ENCODE peak calls at places on chromosome 20, in four cellular contexts. One of them, this sample, is unnamed.

GRCh38 chr20:9506964-9507369 is 7.4 kb upstream of the LAMP5 start:
- DNase-seq in K562: no peak
- DNase-seq in HepG2: no peak
- DNase-seq in A549: no peak
- DNase-seq in this sample: no peak

GRCh38 chr20:46350986-46351267 is 42.6 kb upstream of the CDH22 start:
- DNase-seq in A549: no peak
- DNase-seq in K562: no peak
- DNase-seq in HepG2: no peak
- DNase-seq in this sample: no peak

GRCh38 chr20:48702388-48703041 is 125.3 kb downstream of the PREX1 start:
- DNase-seq in HepG2: no peak
- DNase-seq in K562: no peak
- DNase-seq in A549: no peak
- DNase-seq in this sample: no peak

GRCh38 chr20:6940052-6940451 is 172.6 kb downstream of the BMP2 start:
- DNase-seq in A549: peak; percentile 48
- DNase-seq in K562: no peak
- DNase-seq in HepG2: peak; percentile 69
- DNase-seq in this sample: no peak

GRCh38 chr20:19487420-19487819 is 270.6 kb upstream of the RIN2 start:
- DNase-seq in A549: no peak
- DNase-seq in K562: no peak
- DNase-seq in HepG2: no peak
- DNase-seq in this sample: no peak

GRCh38 chr20:38748863-38749153 is 548 bp downstream of the ACTR5 start:
- DNase-seq in K562: peak; percentile 70
- DNase-seq in HepG2: no peak
- DNase-seq in A549: peak; percentile 15
- DNase-seq in this sample: no peak

GRCh38 chr20:24738058-24738775 is 210.9 kb upstream of the CST7 start:
- DNase-seq in HepG2: no peak
- DNase-seq in K562: no peak
- DNase-seq in A549: no peak
- DNase-seq in this sample: no peak

GRCh38 chr20:37574199-37574890 is 46.7 kb upstream of the BLCAP start:
- DNase-seq in A549: no peak
- DNase-seq in K562: no peak
- DNase-seq in HepG2: no peak
- DNase-seq in this sample: no peak

GRCh38 chr20:51301026-51301425 is 241.5 kb downstream of the NFATC2 start:
- DNase-seq in A549: no peak
- DNase-seq in HepG2: no peak
- DNase-seq in K562: no peak
- DNase-seq in this sample: no peak

GRCh38 chr20:33154252-33154651 is 13.7 kb upstream of the BPIFA2 start:
- DNase-seq in HepG2: no peak
- DNase-seq in K562: no peak
- DNase-seq in A549: no peak
- DNase-seq in this sample: no peak

GRCh38 chr20:1301031-1301529 is 27.9 kb downstream of the SDCBP2 start:
- DNase-seq in HepG2: no peak
- DNase-seq in K562: peak; percentile 38
- DNase-seq in A549: peak; percentile 31
- DNase-seq in this sample: no peak

GRCh38 chr20:8777866-8778265 is 291.0 kb upstream of the PLCB4 start:
- DNase-seq in K562: no peak
- DNase-seq in HepG2: no peak
- DNase-seq in A549: no peak
- DNase-seq in this sample: no peak

GRCh38 chr20:18739785-18740184 is 73.8 kb upstream of the SCP2D1 start:
- DNase-seq in A549: no peak
- DNase-seq in HepG2: no peak
- DNase-seq in K562: peak; percentile 6
- DNase-seq in this sample: no peak

GRCh38 chr20:32761831-32762753 is at the start of gene DNMT3B:
- DNase-seq in HepG2: peak; percentile 60
- DNase-seq in A549: peak; percentile 84
- DNase-seq in K562: peak; percentile 99
- DNase-seq in this sample: no peak

GRCh38 chr20:10634683-10635411 is 39.0 kb downstream of the JAG1 start:
- DNase-seq in HepG2: no peak
- DNase-seq in A549: no peak
- DNase-seq in K562: no peak
- DNase-seq in this sample: no peak

GRCh38 chr20:37346526-37347346 is 796 bp downstream of the SRC start:
- DNase-seq in HepG2: no peak
- DNase-seq in K562: no peak
- DNase-seq in A549: no peak
- DNase-seq in this sample: no peak

GRCh38 chr20:53210931-53211330 is 238.8 kb downstream of the TSHZ2 start:
- DNase-seq in K562: no peak
- DNase-seq in HepG2: no peak
- DNase-seq in A549: no peak
- DNase-seq in this sample: no peak

GRCh38 chr20:41169791-41170351 is 32.5 kb downstream of the PLCG1 start:
- DNase-seq in A549: no peak
- DNase-seq in HepG2: no peak
- DNase-seq in K562: no peak
- DNase-seq in this sample: no peak

GRCh38 chr20:34299925-34300806 is 3.0 kb downstream of the AHCY start:
- DNase-seq in HepG2: peak; percentile 87
- DNase-seq in A549: no peak
- DNase-seq in K562: no peak
- DNase-seq in this sample: no peak

GRCh38 chr20:24102290-24102689 is 113.7 kb upstream of the GGTLC1 start:
- DNase-seq in HepG2: peak; percentile 35
- DNase-seq in K562: no peak
- DNase-seq in A549: peak; percentile 63
- DNase-seq in this sample: no peak

GRCh38 chr20:7161690-7162089 is 394.2 kb downstream of the BMP2 start:
- DNase-seq in HepG2: peak; percentile 38
- DNase-seq in K562: no peak
- DNase-seq in A549: peak; percentile 9
- DNase-seq in this sample: no peak

GRCh38 chr20:47680804-47681529 is 104.3 kb downstream of the SULF2 start:
- DNase-seq in A549: no peak
- DNase-seq in K562: no peak
- DNase-seq in HepG2: peak; percentile 82
- DNase-seq in this sample: no peak

GRCh38 chr20:54339093-54339492 is 131.2 kb downstream of the PFDN4 start:
- DNase-seq in A549: no peak
- DNase-seq in K562: no peak
- DNase-seq in HepG2: no peak
- DNase-seq in this sample: no peak

GRCh38 chr20:54337131-54337530 is 129.2 kb downstream of the PFDN4 start:
- DNase-seq in K562: no peak
- DNase-seq in HepG2: no peak
- DNase-seq in A549: no peak
- DNase-seq in this sample: no peak

GRCh38 chr20:54340206-54340605 is 132.3 kb downstream of the PFDN4 start:
- DNase-seq in HepG2: peak; percentile 27
- DNase-seq in K562: no peak
- DNase-seq in A549: no peak
- DNase-seq in this sample: no peak

GRCh38 chr20:54340667-54341081 is 132.8 kb downstream of the PFDN4 start:
- DNase-seq in HepG2: no peak
- DNase-seq in A549: no peak
- DNase-seq in K562: no peak
- DNase-seq in this sample: no peak

GRCh38 chr20:54335299-54335698 is 127.4 kb downstream of the PFDN4 start:
- DNase-seq in HepG2: no peak
- DNase-seq in A549: no peak
- DNase-seq in K562: no peak
- DNase-seq in this sample: no peak
- TF ChIP-seq POLR2AphosphoS2 in HepG2: no peak
- TF ChIP-seq POLR2AphosphoS2 in A549: no peak
- TF ChIP-seq POLR2AphosphoS2 in K562: no peak
- TF ChIP-seq POLR2AphosphoS2 in this sample: no peak

GRCh38 chr20:43830883-43831282 is 83.8 kb upstream of the TOX2 start:
- DNase-seq in K562: no peak
- DNase-seq in HepG2: no peak
- DNase-seq in A549: no peak
- DNase-seq in this sample: no peak
- TF ChIP-seq POLR2AphosphoS2 in K562: no peak
- TF ChIP-seq POLR2AphosphoS2 in HepG2: no peak
- TF ChIP-seq POLR2AphosphoS2 in A549: no peak
- TF ChIP-seq POLR2AphosphoS2 in this sample: no peak

DNA sequence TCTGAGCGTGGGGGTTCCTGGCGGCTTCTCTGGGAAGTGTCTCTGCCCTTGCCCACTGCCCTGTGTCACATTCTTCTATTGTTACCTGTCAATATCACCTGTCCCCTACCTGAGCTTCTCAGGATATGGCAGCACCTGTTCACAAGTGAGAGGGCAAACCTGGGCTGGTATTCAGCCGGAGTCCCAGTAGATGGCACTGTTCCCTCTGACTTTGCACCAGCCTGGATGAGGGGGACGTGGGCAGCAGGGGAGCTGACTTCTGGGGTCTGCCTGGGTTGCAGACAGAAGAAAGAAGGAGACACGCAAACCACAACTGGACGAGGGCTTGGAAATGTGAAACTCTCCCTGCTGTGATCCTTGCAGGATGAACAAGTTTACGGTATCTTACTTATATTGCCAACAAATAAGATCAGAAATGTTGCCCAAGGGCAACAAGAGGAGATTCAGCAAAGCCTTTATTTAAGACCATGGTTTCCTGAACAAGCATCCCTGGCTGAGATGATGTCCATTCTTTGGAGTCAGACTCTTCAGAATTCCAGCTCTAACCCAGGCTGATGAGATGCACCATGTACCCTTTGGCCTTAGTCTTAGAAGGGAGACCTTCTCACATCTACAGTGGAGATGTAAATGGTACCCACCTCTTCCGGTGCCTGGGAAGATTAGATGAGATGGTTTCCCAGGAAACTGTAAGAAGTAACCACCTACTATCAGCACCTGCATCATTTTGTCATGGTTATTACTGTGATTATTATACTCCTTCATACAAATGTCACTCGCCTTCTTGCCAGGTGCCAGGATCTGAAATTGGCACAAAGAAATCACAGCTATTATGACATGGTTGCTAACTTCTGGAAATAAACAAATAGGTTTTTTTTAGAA is 400.0 kb upstream of the CDH4 start:
- DNase-seq in A549: peak; percentile 18
- DNase-seq in K562: peak; percentile 13
- DNase-seq in HepG2: peak; percentile 8
- DNase-seq in this sample: no peak
- TF ChIP-seq POLR2AphosphoS2 in A549: no peak
- TF ChIP-seq POLR2AphosphoS2 in K562: no peak
- TF ChIP-seq POLR2AphosphoS2 in HepG2: no peak
- TF ChIP-seq POLR2AphosphoS2 in this sample: no peak

GRCh38 chr20:57269148-57269984 is 2.9 kb upstream of the BMP7 start:
- DNase-seq in K562: no peak
- DNase-seq in HepG2: no peak
- DNase-seq in A549: no peak
- DNase-seq in this sample: no peak

GRCh38 chr20:57267158-57267821 is 849 bp upstream of the BMP7 start:
- DNase-seq in HepG2: no peak
- DNase-seq in A549: no peak
- DNase-seq in K562: no peak
- DNase-seq in this sample: no peak

GRCh38 chr20:57266251-57267157 is at the start of gene BMP7:
- DNase-seq in HepG2: no peak
- DNase-seq in A549: peak; percentile 17
- DNase-seq in K562: no peak
- DNase-seq in this sample: no peak

GRCh38 chr20:57270204-57270937 is 3.9 kb upstream of the BMP7 start:
- DNase-seq in HepG2: no peak
- DNase-seq in A549: no peak
- DNase-seq in K562: no peak
- DNase-seq in this sample: no peak

GRCh38 chr20:57268399-57269076 is 2.1 kb upstream of the BMP7 start:
- DNase-seq in K562: no peak
- DNase-seq in HepG2: no peak
- DNase-seq in A549: no peak
- DNase-seq in this sample: no peak
- TF ChIP-seq POLR2AphosphoS2 in K562: no peak
- TF ChIP-seq POLR2AphosphoS2 in HepG2: no peak
- TF ChIP-seq POLR2AphosphoS2 in A549: no peak
- TF ChIP-seq POLR2AphosphoS2 in this sample: no peak

GRCh38 chr20:35398660-35399144 is 13.1 kb downstream of the UQCC1 start:
- DNase-seq in K562: no peak
- DNase-seq in HepG2: peak; percentile 30
- DNase-seq in A549: no peak
- DNase-seq in this sample: no peak
- TF ChIP-seq POLR2AphosphoS2 in K562: no peak
- TF ChIP-seq POLR2AphosphoS2 in HepG2: no peak
- TF ChIP-seq POLR2AphosphoS2 in A549: no peak
- TF ChIP-seq POLR2AphosphoS2 in this sample: no peak

GRCh38 chr20:58146761-58147160 is 81.7 kb downstream of the ANKRD60 start:
- DNase-seq in A549: no peak
- DNase-seq in HepG2: no peak
- DNase-seq in K562: no peak
- DNase-seq in this sample: no peak
- TF ChIP-seq POLR2AphosphoS2 in A549: no peak
- TF ChIP-seq POLR2AphosphoS2 in HepG2: no peak
- TF ChIP-seq POLR2AphosphoS2 in K562: no peak
- TF ChIP-seq POLR2AphosphoS2 in this sample: no peak

GRCh38 chr20:3788685-3789155 is 2.2 kb upstream of the CENPB start:
- DNase-seq in K562: no peak
- DNase-seq in HepG2: no peak
- DNase-seq in A549: peak; percentile 63
- DNase-seq in this sample: no peak
- TF ChIP-seq POLR2AphosphoS2 in K562: no peak
- TF ChIP-seq POLR2AphosphoS2 in HepG2: no peak
- TF ChIP-seq POLR2AphosphoS2 in A549: no peak
- TF ChIP-seq POLR2AphosphoS2 in this sample: no peak

GRCh38 chr20:62815066-62815991 is 1.5 kb upstream of the COL9A3 start:
- DNase-seq in K562: peak; percentile 60
- DNase-seq in HepG2: peak; percentile 92
- DNase-seq in A549: no peak
- DNase-seq in this sample: no peak
- TF ChIP-seq POLR2AphosphoS2 in K562: no peak
- TF ChIP-seq POLR2AphosphoS2 in HepG2: no peak
- TF ChIP-seq POLR2AphosphoS2 in A549: no peak
- TF ChIP-seq POLR2AphosphoS2 in this sample: no peak

This sample was measured in GM12878.